ENCODE peak calls at places on chromosomes 3 and 15, in four cellular contexts. One of them, this sample, is unnamed.

GRCh38 chr15:50066202-50066601 is 52.8 kb downstream of the ATP8B4 start:
- DNase-seq in brain microvascular endothelial cell: peak; percentile 9
- DNase-seq in PC-9: no peak
- DNase-seq in Peyer's patch: no peak
- DNase-seq in this sample: no peak

GRCh38 chr15:40550381-40551037 is 14.3 kb downstream of the CCDC32 start:
- DNase-seq in Peyer's patch: peak; percentile 59
- DNase-seq in brain microvascular endothelial cell: no peak
- DNase-seq in PC-9: no peak
- DNase-seq in this sample: no peak

GRCh38 chr3:71476950-71477349 is 106.6 kb downstream of the FOXP1 start:
- DNase-seq in PC-9: no peak
- DNase-seq in brain microvascular endothelial cell: no peak
- DNase-seq in Peyer's patch: no peak
- DNase-seq in this sample: no peak

GRCh38 chr3:177197934-177198484 is 727 bp upstream of the TBL1XR1 start:
- DNase-seq in PC-9: no peak
- DNase-seq in Peyer's patch: no peak
- DNase-seq in brain microvascular endothelial cell: no peak
- DNase-seq in this sample: no peak

GRCh38 chr3:117512975-117513374 is 803.4 kb downstream of the TUSC7 start:
- DNase-seq in PC-9: no peak
- DNase-seq in Peyer's patch: no peak
- DNase-seq in brain microvascular endothelial cell: no peak
- DNase-seq in this sample: no peak

GRCh38 chr3:4755566-4755965 is 223.7 kb upstream of the BHLHE40 start:
- DNase-seq in brain microvascular endothelial cell: no peak
- DNase-seq in PC-9: no peak
- DNase-seq in Peyer's patch: no peak
- DNase-seq in this sample: no peak

GRCh38 chr3:30440880-30441279 is 165.5 kb upstream of the TGFBR2 start:
- DNase-seq in PC-9: no peak
- DNase-seq in brain microvascular endothelial cell: no peak
- DNase-seq in Peyer's patch: no peak
- DNase-seq in this sample: no peak

GRCh38 chr3:141280086-141280485 is 48.5 kb downstream of the PXYLP1 start:
- DNase-seq in Peyer's patch: no peak
- DNase-seq in brain microvascular endothelial cell: peak; percentile 52
- DNase-seq in PC-9: no peak
- DNase-seq in this sample: no peak

GRCh38 chr3:151538706-151539403 is 78.0 kb upstream of the IGSF10 start:
- DNase-seq in PC-9: no peak
- DNase-seq in Peyer's patch: no peak
- DNase-seq in brain microvascular endothelial cell: peak; percentile 38
- DNase-seq in this sample: no peak

GRCh38 chr3:46711305-46711704 is 6.4 kb downstream of the PRSS50 start:
- DNase-seq in brain microvascular endothelial cell: no peak
- DNase-seq in Peyer's patch: peak; percentile 28
- DNase-seq in PC-9: no peak
- DNase-seq in this sample: peak; percentile 5

GRCh38 chr3:126354776-126355175 is 2.4 kb downstream of the KLF15 start:
- DNase-seq in brain microvascular endothelial cell: no peak
- DNase-seq in PC-9: no peak
- DNase-seq in Peyer's patch: no peak
- DNase-seq in this sample: no peak

GRCh38 chr3:180528843-180529242 is 73.1 kb upstream of the TTC14 start:
- DNase-seq in Peyer's patch: no peak
- DNase-seq in PC-9: no peak
- DNase-seq in brain microvascular endothelial cell: no peak
- DNase-seq in this sample: no peak

GRCh38 chr3:17094551-17094950 is 209.8 kb downstream of the PLCL2 start:
- DNase-seq in brain microvascular endothelial cell: no peak
- DNase-seq in PC-9: no peak
- DNase-seq in Peyer's patch: no peak
- DNase-seq in this sample: no peak

GRCh38 chr3:60266444-60266843 is 984.8 kb downstream of the FHIT start:
- DNase-seq in brain microvascular endothelial cell: no peak
- DNase-seq in PC-9: no peak
- DNase-seq in Peyer's patch: no peak
- DNase-seq in this sample: no peak

GRCh38 chr3:161343986-161344385 is 27.3 kb downstream of the SPTSSB start:
- DNase-seq in brain microvascular endothelial cell: no peak
- DNase-seq in Peyer's patch: no peak
- DNase-seq in PC-9: no peak
- DNase-seq in this sample: no peak

GRCh38 chr3:172181936-172182708 is 142.7 kb downstream of the FNDC3B start:
- DNase-seq in PC-9: no peak
- DNase-seq in Peyer's patch: no peak
- DNase-seq in brain microvascular endothelial cell: peak; percentile 79
- DNase-seq in this sample: no peak

GRCh38 chr3:24299801-24300626 is 194.6 kb downstream of the THRB start:
- DNase-seq in Peyer's patch: no peak
- DNase-seq in PC-9: peak; percentile 75
- DNase-seq in brain microvascular endothelial cell: peak; percentile 53
- DNase-seq in this sample: no peak

GRCh38 chr3:59808431-59808830 is 758.6 kb upstream of the CFAP20DC start:
- DNase-seq in Peyer's patch: no peak
- DNase-seq in brain microvascular endothelial cell: no peak
- DNase-seq in PC-9: no peak
- DNase-seq in this sample: no peak

GRCh38 chr3:150144309-150144708 is 173.6 kb upstream of the PFN2 start:
- DNase-seq in Peyer's patch: no peak
- DNase-seq in PC-9: no peak
- DNase-seq in brain microvascular endothelial cell: no peak
- DNase-seq in this sample: no peak

GRCh38 chr3:141057951-141058800 is 7.0 kb downstream of the SPSB4 start:
- DNase-seq in brain microvascular endothelial cell: no peak
- DNase-seq in Peyer's patch: no peak
- DNase-seq in PC-9: no peak
- DNase-seq in this sample: no peak

GRCh38 chr15:44712108-44713005 is 1.0 kb downstream of the B2M start:
- DNase-seq in PC-9: peak; percentile 55
- DNase-seq in brain microvascular endothelial cell: peak; percentile 85
- DNase-seq in Peyer's patch: peak; percentile 88
- DNase-seq in this sample: no peak

GRCh38 chr3:49329201-49329600 is 10.7 kb downstream of the USP4 start:
- DNase-seq in PC-9: no peak
- DNase-seq in brain microvascular endothelial cell: no peak
- DNase-seq in Peyer's patch: no peak
- DNase-seq in this sample: no peak

GRCh38 chr15:69498987-69499386 is 46.4 kb downstream of the RPLP1 start:
- DNase-seq in Peyer's patch: no peak
- DNase-seq in PC-9: no peak
- DNase-seq in brain microvascular endothelial cell: no peak
- DNase-seq in this sample: no peak

GRCh38 chr3:183328823-183329222 is 75.8 kb downstream of the B3GNT5 start:
- DNase-seq in PC-9: no peak
- DNase-seq in brain microvascular endothelial cell: no peak
- DNase-seq in Peyer's patch: no peak
- DNase-seq in this sample: no peak

GRCh38 chr3:98657429-98657828 is 64.0 kb upstream of the CPOX start:
- DNase-seq in PC-9: peak; percentile 26
- DNase-seq in Peyer's patch: peak; percentile 48
- DNase-seq in brain microvascular endothelial cell: peak; percentile 2
- DNase-seq in this sample: no peak
- TF ChIP-seq CTCF in PC-9: no peak
- TF ChIP-seq CTCF in Peyer's patch: no peak
- TF ChIP-seq CTCF in brain microvascular endothelial cell: peak; percentile 38
- TF ChIP-seq CTCF in this sample: no peak

GRCh38 chr3:114454592-114455251 is 160.9 kb downstream of the TIGIT start:
- DNase-seq in Peyer's patch: no peak
- DNase-seq in PC-9: no peak
- DNase-seq in brain microvascular endothelial cell: no peak
- DNase-seq in this sample: no peak

GRCh38 chr3:114452176-114452744 is 158.4 kb downstream of the TIGIT start:
- DNase-seq in Peyer's patch: no peak
- DNase-seq in brain microvascular endothelial cell: no peak
- DNase-seq in PC-9: no peak
- DNase-seq in this sample: no peak

GRCh38 chr3:114455432-114455831 is 161.6 kb downstream of the TIGIT start:
- DNase-seq in Peyer's patch: no peak
- DNase-seq in brain microvascular endothelial cell: no peak
- DNase-seq in PC-9: no peak
- DNase-seq in this sample: no peak

GRCh38 chr3:114451561-114452018 is 157.8 kb downstream of the TIGIT start:
- DNase-seq in PC-9: no peak
- DNase-seq in Peyer's patch: no peak
- DNase-seq in brain microvascular endothelial cell: peak; percentile 20
- DNase-seq in this sample: no peak

GRCh38 chr3:114453296-114453888 is 159.6 kb downstream of the TIGIT start:
- DNase-seq in brain microvascular endothelial cell: no peak
- DNase-seq in PC-9: no peak
- DNase-seq in Peyer's patch: no peak
- DNase-seq in this sample: no peak
- TF ChIP-seq CTCF in brain microvascular endothelial cell: no peak
- TF ChIP-seq CTCF in PC-9: no peak
- TF ChIP-seq CTCF in Peyer's patch: no peak
- TF ChIP-seq CTCF in this sample: no peak

GRCh38 chr3:12136371-12136770 is 22.3 kb downstream of the TIMP4 start:
- DNase-seq in PC-9: no peak
- DNase-seq in brain microvascular endothelial cell: no peak
- DNase-seq in Peyer's patch: no peak
- DNase-seq in this sample: no peak

GRCh38 chr3:12141350-12141749 is 17.4 kb downstream of the TIMP4 start:
- DNase-seq in PC-9: no peak
- DNase-seq in Peyer's patch: no peak
- DNase-seq in brain microvascular endothelial cell: no peak
- DNase-seq in this sample: no peak

GRCh38 chr3:12138044-12138443 is 20.7 kb downstream of the TIMP4 start:
- DNase-seq in Peyer's patch: peak; percentile 62
- DNase-seq in PC-9: peak; percentile 55
- DNase-seq in brain microvascular endothelial cell: no peak
- DNase-seq in this sample: no peak

GRCh38 chr3:12142476-12142875 is 16.2 kb downstream of the TIMP4 start:
- DNase-seq in PC-9: no peak
- DNase-seq in brain microvascular endothelial cell: no peak
- DNase-seq in Peyer's patch: no peak
- DNase-seq in this sample: no peak

DNA sequence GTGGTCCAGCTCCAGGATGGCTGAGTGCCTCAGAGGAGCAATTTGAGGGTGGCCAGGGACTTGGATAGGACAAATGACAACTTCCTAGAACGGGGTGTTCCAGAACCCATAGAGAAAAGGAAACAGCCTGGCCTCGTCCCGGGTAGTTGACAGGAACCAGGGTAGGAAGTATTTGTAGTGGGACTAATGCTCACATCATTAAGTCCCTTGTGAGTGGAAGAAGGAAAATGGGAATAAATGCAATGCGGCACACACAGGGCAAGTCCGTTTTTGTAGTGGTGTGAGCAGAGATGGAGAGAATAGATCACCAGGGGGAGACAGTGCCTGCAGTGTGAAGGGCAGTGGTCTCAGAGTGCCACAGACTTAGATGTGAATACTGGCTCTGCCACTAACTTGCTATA is 19.6 kb downstream of the TIMP4 start:
- DNase-seq in PC-9: peak; percentile 49
- DNase-seq in brain microvascular endothelial cell: peak; percentile 73
- DNase-seq in Peyer's patch: no peak
- DNase-seq in this sample: no peak
- TF ChIP-seq CTCF in PC-9: peak; percentile 70
- TF ChIP-seq CTCF in brain microvascular endothelial cell: peak; percentile 86
- TF ChIP-seq CTCF in Peyer's patch: no peak
- TF ChIP-seq CTCF in this sample: no peak

DNA sequence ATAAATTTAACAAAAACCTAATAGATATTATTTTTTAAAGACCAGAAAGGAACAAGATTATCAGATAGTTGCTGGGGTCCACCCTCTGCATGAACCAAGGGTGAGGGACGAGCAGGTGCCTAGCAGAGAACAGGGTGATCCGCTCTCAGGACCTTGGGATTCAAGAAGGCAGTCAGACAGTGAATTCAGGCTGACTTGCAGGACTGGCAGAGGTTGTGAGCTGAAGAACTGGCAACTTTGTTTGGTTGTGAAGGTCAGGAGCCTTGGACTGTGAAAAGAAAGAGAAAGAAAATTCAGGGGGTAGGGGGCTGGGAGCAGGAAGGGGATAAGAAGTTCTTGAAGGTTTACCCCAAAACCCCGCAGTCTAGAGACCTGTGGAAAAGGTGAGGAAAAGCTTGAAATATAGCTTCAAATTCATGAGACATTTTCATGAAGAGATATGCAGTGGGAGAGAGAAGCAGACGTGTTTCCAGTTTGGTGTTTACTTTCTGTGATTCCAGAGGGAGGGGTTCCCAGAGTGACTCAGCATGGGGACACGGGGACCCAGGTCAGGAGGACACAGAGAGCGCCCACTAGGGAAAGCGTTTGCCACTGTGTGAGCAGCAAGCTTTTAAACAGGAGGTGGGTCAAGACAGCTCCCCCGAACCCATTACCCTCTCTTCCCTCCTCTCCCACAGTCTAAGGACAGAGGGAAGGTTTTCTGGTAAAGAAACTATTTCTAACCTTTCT is 217.2 kb upstream of the UMPS start:
- DNase-seq in PC-9: peak; percentile 16
- DNase-seq in brain microvascular endothelial cell: no peak
- DNase-seq in Peyer's patch: no peak
- DNase-seq in this sample: no peak
- TF ChIP-seq CTCF in PC-9: no peak
- TF ChIP-seq CTCF in brain microvascular endothelial cell: no peak
- TF ChIP-seq CTCF in Peyer's patch: no peak
- TF ChIP-seq CTCF in this sample: no peak

GRCh38 chr15:72281713-72282112 is 9.4 kb upstream of the PARP6 start:
- DNase-seq in brain microvascular endothelial cell: no peak
- DNase-seq in PC-9: no peak
- DNase-seq in Peyer's patch: no peak
- DNase-seq in this sample: no peak
- TF ChIP-seq CTCF in brain microvascular endothelial cell: no peak
- TF ChIP-seq CTCF in PC-9: no peak
- TF ChIP-seq CTCF in Peyer's patch: no peak
- TF ChIP-seq CTCF in this sample: no peak

DNA sequence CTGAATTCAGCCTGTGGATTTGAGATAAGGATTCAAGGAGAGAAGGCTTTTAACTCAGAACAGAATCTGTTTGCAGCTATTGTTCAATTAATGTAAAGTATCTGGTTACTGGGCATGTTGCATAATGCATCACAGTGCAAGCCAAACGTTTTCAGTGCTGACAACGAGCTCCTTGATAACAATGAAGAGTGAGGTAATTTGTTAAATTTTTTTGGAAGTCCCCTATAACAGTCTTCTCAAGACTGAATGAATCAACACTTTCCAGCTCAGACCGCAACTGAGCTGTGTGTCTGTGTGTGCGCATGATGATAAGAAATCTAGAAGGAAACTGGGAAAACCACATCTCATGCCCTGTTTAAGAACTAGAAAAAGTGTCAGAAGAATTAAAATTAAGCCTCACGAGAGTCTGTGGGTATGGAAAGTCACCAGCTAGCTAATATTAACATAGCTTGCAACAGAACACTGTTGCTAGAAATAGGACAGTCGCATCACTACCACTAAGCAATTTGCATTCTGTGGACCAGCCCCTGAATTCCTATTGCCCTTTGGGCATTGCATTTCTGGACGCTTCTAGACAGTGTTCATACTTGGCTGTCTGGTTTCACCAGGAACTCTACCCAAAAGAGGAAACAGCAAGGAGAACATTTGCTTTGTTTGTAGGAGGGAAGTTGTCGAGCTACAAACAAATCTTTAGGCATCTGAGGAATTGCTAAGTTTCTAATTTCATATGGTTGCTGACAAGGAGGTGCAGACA is 43.7 kb upstream of the ATP2C1 start:
- DNase-seq in Peyer's patch: no peak
- DNase-seq in brain microvascular endothelial cell: peak; percentile 45
- DNase-seq in PC-9: peak; percentile 54
- DNase-seq in this sample: no peak
- TF ChIP-seq CTCF in Peyer's patch: no peak
- TF ChIP-seq CTCF in brain microvascular endothelial cell: no peak
- TF ChIP-seq CTCF in PC-9: no peak
- TF ChIP-seq CTCF in this sample: no peak

This sample was measured in activated B cell treated with CpG ODN at 0.5 μM for 24 hours.